ENCODE peak calls at places on chromosomes 3 and 15, in seven cellular contexts. Z is HFF-Myc; S is stimulated activated naive CD8-positive, alpha-beta T cell treated with anti-CD3 and anti-CD28 coated beads, Interleukin-15, Interleukin-2, amounts not matched to agents 100 U/mL and 50 U/mL, for 24 hours; B is SJSA1; R is EL; Q is ACHN; D is GM06990. F is an unnamed sample.

GRCh38 chr3:197795200-197795599 is 4.1 kb downstream of the LRCH3 start:
- DNase-seq in Q (no peak), S (no peak), R (peak), B (no peak), Z (no peak), D (no peak), F (no peak)

GRCh38 chr3:187713504-187713903 is 11.1 kb upstream of the RTP2 start:
- DNase-seq in S (no peak), B (no peak), Q (peak), Z (no peak), R (peak), D (no peak), F (peak)

GRCh38 chr3:94292151-94292550 is 229.3 kb downstream of the NSUN3 start:
- DNase-seq in Z (no peak), D (no peak), R (no peak), S (no peak), B (no peak), Q (no peak), F (no peak)

GRCh38 chr15:27410986-27411385 is 440.0 kb downstream of the GABRG3 start:
- DNase-seq in S (no peak), B (no peak), Q (no peak), Z (no peak), R (no peak), D (no peak), F (no peak)

GRCh38 chr3:70358978-70359580 is 46.6 kb upstream of the MDFIC2 start:
- DNase-seq in B (no peak), R (peak), Q (peak), S (no peak), D (no peak), Z (peak), F (peak)

GRCh38 chr3:9108876-9109569 is 140.4 kb downstream of the SRGAP3 start:
- DNase-seq in B (no peak), R (no peak), S (no peak), Z (no peak), Q (no peak), D (no peak), F (no peak)

GRCh38 chr3:57017481-57017880 is 43.0 kb upstream of the SPATA12 start:
- DNase-seq in R (peak), Z (no peak), D (no peak), Q (peak), B (peak), S (no peak), F (no peak)

GRCh38 chr3:120417272-120417911 is 33.4 kb downstream of the FSTL1 start:
- DNase-seq in Q (peak), D (peak), Z (peak), S (peak), B (peak), R (peak), F (peak)

GRCh38 chr3:27792869-27793268 is 70.7 kb upstream of the EOMES start:
- DNase-seq in R (no peak), D (no peak), Q (no peak), S (no peak), B (no peak), Z (no peak), F (no peak)

F was measured in erythroblast.